ENCODE peak calls at places on chromosomes 1 and 21, in six cellular contexts. Y, N, V, F, B and G are unnamed samples.

GRCh38 chr1:232950919-232951579 is 638 bp downstream of the NTPCR start:
- DNase-seq in Y (peak), N (peak), V (no peak), F (no peak), B (no peak), G (no peak)

GRCh38 chr21:35641271-35642016 is 418.9 kb downstream of the SETD4 start:
- DNase-seq in Y (no peak), N (no peak), V (no peak), F (no peak), B (no peak), G (no peak)

GRCh38 chr1:213279410-213279809 is 228.4 kb downstream of the RPS6KC1 start:
- DNase-seq in Y (no peak), N (no peak), V (no peak), F (no peak), B (no peak), G (no peak)

GRCh38 chr1:3375256-3375655 is 79.2 kb upstream of the ARHGEF16 start:
- DNase-seq in Y (no peak), N (no peak), V (no peak), F (no peak), B (no peak), G (no peak)

GRCh38 chr1:10735603-10736305 is 60.7 kb downstream of the CASZ1 start:
- DNase-seq in Y (no peak), N (no peak), V (no peak), F (no peak), B (no peak), G (no peak)

GRCh38 chr1:119367332-119368124 is 1.1 kb upstream of the HAO2 start:
- DNase-seq in Y (no peak), N (no peak), V (no peak), F (no peak), B (no peak), G (no peak)

GRCh38 chr1:21814241-21814918 is 2.3 kb downstream of the LDLRAD2 start:
- DNase-seq in Y (peak), N (no peak), V (no peak), F (no peak), B (no peak), G (no peak)

GRCh38 chr1:204350265-204350664 is 9.5 kb downstream of the PLEKHA6 start:
- DNase-seq in Y (no peak), N (no peak), V (no peak), F (no peak), B (no peak), G (no peak)

GRCh38 chr1:156691216-156691615 is 14.0 kb upstream of the NES start:
- DNase-seq in Y (no peak), N (no peak), V (no peak), F (no peak), B (no peak), G (no peak)

GRCh38 chr1:234331511-234331910 is 41.7 kb upstream of the COA6 start:
- DNase-seq in Y (no peak), N (no peak), V (no peak), F (no peak), B (no peak), G (no peak)

GRCh38 chr1:117573386-117574040 is 32.3 kb upstream of the TENT5C start:
- DNase-seq in Y (peak), N (peak), V (no peak), F (no peak), B (no peak), G (no peak)

GRCh38 chr1:231194843-231195516 is 33.1 kb downstream of the TRIM67 start:
- DNase-seq in Y (no peak), N (peak), V (no peak), F (no peak), B (no peak), G (no peak)

GRCh38 chr1:17405898-17406759 is 33.3 kb downstream of the RCC2 start:
- DNase-seq in Y (peak), N (peak), V (peak), F (no peak), B (peak), G (peak)

GRCh38 chr1:233664254-233664653 is 50.3 kb downstream of the KCNK1 start:
- DNase-seq in Y (no peak), N (no peak), V (no peak), F (no peak), B (no peak), G (no peak)

GRCh38 chr1:205672395-205672889 is 7.9 kb downstream of the SLC45A3 start:
- DNase-seq in Y (no peak), N (no peak), V (no peak), F (no peak), B (no peak), G (no peak)

GRCh38 chr1:59025201-59025600 is 241.4 kb upstream of the JUN start:
- DNase-seq in Y (no peak), N (no peak), V (no peak), F (no peak), B (no peak), G (no peak)

GRCh38 chr1:101739826-101740330 is 256.8 kb downstream of the OLFM3 start:
- DNase-seq in Y (no peak), N (no peak), V (no peak), F (no peak), B (no peak), G (no peak)

GRCh38 chr1:223716302-223716862 is 4.0 kb downstream of the CAPN2 start:
- DNase-seq in Y (no peak), N (no peak), V (no peak), F (peak), B (no peak), G (peak)

GRCh38 chr1:228459091-228459993 is 27.8 kb upstream of the RNF187 start:
- DNase-seq in Y (peak), N (peak), V (peak), F (peak), B (peak), G (peak)

GRCh38 chr1:79353224-79353623 is 346.7 kb upstream of the ADGRL4 start:
- DNase-seq in Y (peak), N (peak), V (no peak), F (no peak), B (no peak), G (no peak)

GRCh38 chr1:3093928-3094626 is 25.1 kb downstream of the PRDM16 start:
- DNase-seq in Y (peak), N (peak), V (no peak), F (no peak), B (no peak), G (no peak)

GRCh38 chr1:236150972-236151371 is 8.6 kb downstream of the GPR137B start:
- DNase-seq in Y (no peak), N (no peak), V (no peak), F (no peak), B (no peak), G (no peak)

GRCh38 chr1:247390116-247390791 is 25.7 kb upstream of the NLRP3 start:
- DNase-seq in Y (peak), N (peak), V (peak), F (peak), B (peak), G (peak)

GRCh38 chr1:117643601-117644000 is 37.8 kb downstream of the TENT5C start:
- DNase-seq in Y (no peak), N (no peak), V (no peak), F (no peak), B (no peak), G (no peak)

GRCh38 chr1:235865565-235866206 is 1.0 kb downstream of the LYST start:
- DNase-seq in Y (no peak), N (no peak), V (no peak), F (peak), B (no peak), G (no peak)

GRCh38 chr1:221856188-221857093 is 114.6 kb upstream of the DUSP10 start:
- DNase-seq in Y (no peak), N (no peak), V (no peak), F (no peak), B (no peak), G (no peak)

GRCh38 chr1:231387770-231388669 is 34.1 kb downstream of the EGLN1 start:
- DNase-seq in Y (no peak), N (no peak), V (no peak), F (no peak), B (no peak), G (no peak)

GRCh38 chr21:14957836-14958235 is 107.0 kb downstream of the NRIP1 start:
- DNase-seq in Y (no peak), N (no peak), V (no peak), F (no peak), B (no peak), G (no peak)

GRCh38 chr1:151326619-151327222 is 495 bp downstream of the PI4KB start:
- DNase-seq in Y (peak), N (no peak), V (no peak), F (peak), B (peak), G (no peak)

GRCh38 chr1:24373044-24373443 is 40.5 kb downstream of the STPG1 start:
- DNase-seq in Y (no peak), N (no peak), V (no peak), F (no peak), B (no peak), G (no peak)

GRCh38 chr1:41743361-41743760 is 175.4 kb downstream of the HIVEP3 start:
- DNase-seq in Y (no peak), N (no peak), V (no peak), F (no peak), B (no peak), G (no peak)

GRCh38 chr1:204763773-204764427 is 78.4 kb upstream of the LRRN2 start:
- DNase-seq in Y (peak), N (peak), V (peak), F (peak), B (peak), G (peak)

GRCh38 chr1:219416598-219417238 is 196.2 kb downstream of the ZC3H11B start:
- DNase-seq in Y (peak), N (peak), V (no peak), F (peak), B (peak), G (peak)

GRCh38 chr1:85290826-85291225 is 14.4 kb upstream of the BCL10 start:
- DNase-seq in Y (no peak), N (no peak), V (no peak), F (no peak), B (no peak), G (no peak)

GRCh38 chr21:16169810-16170209 is 440.0 kb downstream of the USP25 start:
- DNase-seq in Y (no peak), N (no peak), V (no peak), F (no peak), B (no peak), G (no peak)

GRCh38 chr1:39727932-39728317 is 10.8 kb upstream of the PPIE start:
- DNase-seq in Y (no peak), N (no peak), V (no peak), F (no peak), B (no peak), G (no peak)

GRCh38 chr1:94209982-94210381 is 27.4 kb downstream of the ARHGAP29 start:
- DNase-seq in Y (no peak), N (no peak), V (no peak), F (no peak), B (no peak), G (no peak)

GRCh38 chr1:94218332-94218731 is 19.1 kb downstream of the ARHGAP29 start:
- DNase-seq in Y (no peak), N (no peak), V (no peak), F (no peak), B (no peak), G (no peak)

GRCh38 chr1:94215955-94216354 is 21.4 kb downstream of the ARHGAP29 start:
- DNase-seq in Y (no peak), N (no peak), V (no peak), F (no peak), B (no peak), G (no peak)
- H3K4me3 ChIP-seq in Y (no peak), N (no peak), V (no peak), F (no peak), B (no peak), G (no peak)

GRCh38 chr1:229855999-229856650 is 210.9 kb upstream of the GALNT2 start:
- DNase-seq in Y (peak), N (peak), V (no peak), F (no peak), B (no peak), G (no peak)
- H3K4me3 ChIP-seq in Y (no peak), N (peak), V (peak), F (peak), B (peak), G (peak)

GRCh38 chr21:29777155-29777554 is 162.6 kb downstream of the GRIK1 start:
- DNase-seq in Y (no peak), N (no peak), V (no peak), F (no peak), B (no peak), G (no peak)
- H3K4me3 ChIP-seq in Y (no peak), N (no peak), V (no peak), F (no peak), B (no peak), G (no peak)

DNA sequence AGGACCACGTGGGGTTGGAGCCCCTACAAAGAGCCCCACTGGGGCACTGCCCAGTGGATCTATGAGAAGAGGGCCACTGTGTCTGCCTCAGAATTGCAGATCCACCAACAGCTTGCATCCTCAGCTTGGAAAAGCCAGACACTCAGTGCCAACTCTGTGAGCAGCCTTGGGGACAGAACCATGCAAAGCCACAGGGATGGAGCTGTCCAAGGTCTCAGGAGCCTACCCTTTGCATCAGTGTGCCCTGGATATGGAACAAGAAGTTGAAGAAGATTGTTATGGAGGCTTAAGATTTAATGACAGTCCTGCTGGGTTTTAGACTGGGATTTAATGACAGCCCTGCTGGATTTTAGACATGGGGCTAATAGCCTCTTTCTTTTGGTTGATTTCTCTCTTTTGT is 1670.9 kb downstream of the PLA2G4A start:
- DNase-seq in Y (no peak), N (no peak), V (no peak), F (no peak), B (no peak), G (no peak)
- H3K4me3 ChIP-seq in Y (no peak), N (no peak), V (no peak), F (no peak), B (no peak), G (no peak)

GRCh38 chr21:45405819-45406762 is 1.1 kb downstream of the COL18A1 start:
- DNase-seq in Y (peak), N (peak), V (peak), F (no peak), B (peak), G (no peak)
- H3K4me3 ChIP-seq in Y (no peak), N (peak), V (peak), F (peak), B (peak), G (no peak)

DNA sequence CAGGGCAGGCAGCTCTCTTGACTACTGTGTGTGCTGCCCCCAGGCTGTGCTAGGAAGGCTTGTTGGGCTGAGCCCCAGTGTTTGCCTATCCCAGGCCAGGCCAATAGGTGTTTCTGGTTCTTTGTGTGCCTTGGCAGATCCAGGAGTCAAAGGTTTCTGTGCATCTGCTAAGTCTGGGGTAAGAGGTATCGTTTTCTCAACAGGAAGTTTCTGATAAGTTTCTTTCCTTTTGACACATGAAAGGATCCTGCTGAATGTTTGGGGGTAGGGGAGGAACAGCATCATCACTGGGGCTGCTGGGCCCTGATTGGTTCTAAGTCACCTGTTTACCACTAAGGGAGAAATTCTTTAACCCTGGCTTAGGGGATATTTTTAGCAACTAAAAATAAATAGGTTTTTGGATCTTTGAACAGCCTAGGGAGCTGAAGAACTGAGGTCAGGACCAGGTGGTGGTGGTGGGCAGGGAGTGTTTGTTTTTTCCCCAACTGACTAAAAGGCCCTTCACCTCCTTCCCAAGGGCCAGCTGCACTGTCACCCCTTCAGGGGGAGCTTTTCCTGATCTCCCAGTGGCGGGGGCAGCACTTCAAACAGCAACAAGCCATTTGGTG is 85.1 kb downstream of the KCNN3 start:
- DNase-seq in Y (peak), N (peak), V (no peak), F (no peak), B (no peak), G (peak)
- H3K4me3 ChIP-seq in Y (no peak), N (no peak), V (no peak), F (no peak), B (no peak), G (peak)

GRCh38 chr1:198122693-198123092 is 34.1 kb upstream of the NEK7 start:
- DNase-seq in Y (no peak), N (no peak), V (no peak), F (no peak), B (no peak), G (no peak)
- H3K4me3 ChIP-seq in Y (no peak), N (no peak), V (no peak), F (no peak), B (no peak), G (no peak)

GRCh38 chr21:46229923-46230260 is 1.3 kb upstream of the LSS start:
- DNase-seq in Y (no peak), N (no peak), V (no peak), F (no peak), B (no peak), G (no peak)
- H3K4me3 ChIP-seq in Y (no peak), N (peak), V (peak), F (peak), B (peak), G (peak)

DNA sequence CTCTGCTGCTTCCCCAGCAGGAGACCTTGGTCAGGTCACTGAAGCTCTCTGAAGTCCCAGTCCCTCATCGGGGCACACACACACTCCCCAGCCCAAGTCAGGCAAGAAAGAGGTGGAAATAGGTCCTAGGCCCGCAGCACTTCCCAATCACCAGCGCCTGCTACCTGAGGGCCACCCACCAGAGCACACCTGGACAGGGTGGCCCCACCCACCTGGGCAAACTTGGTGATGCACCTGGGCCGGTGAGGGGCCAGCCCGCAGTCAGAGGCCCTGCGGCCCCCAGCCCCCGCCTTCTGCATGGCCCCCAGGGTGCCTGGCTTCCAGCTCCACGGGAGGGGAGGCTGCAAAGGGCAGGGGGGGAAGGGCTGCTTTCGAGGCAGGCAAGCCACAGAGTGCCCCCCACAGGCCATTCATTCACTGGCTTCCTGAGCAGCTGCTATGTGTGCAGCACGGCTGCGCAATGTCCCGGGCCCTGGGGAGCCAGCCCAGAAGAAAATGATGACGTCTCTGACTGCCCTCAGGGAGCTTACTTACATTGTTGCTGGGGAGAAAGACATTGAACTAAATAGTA is 4.7 kb downstream of the SH2D5 start:
- DNase-seq in Y (no peak), N (no peak), V (no peak), F (no peak), B (no peak), G (no peak)
- H3K4me3 ChIP-seq in Y (no peak), N (no peak), V (no peak), F (no peak), B (no peak), G (no peak)